ENCODE peak calls at places on chromosomes 13 and 19, in four cellular contexts. G is K562, K is GM12878, Q is HepG2. H is an unnamed sample.

GRCh38 chr13:32314968-32315254 is 252 bp downstream of the ZAR1L start:
- DNase-seq in G (peak; percentile 26), Q (peak; percentile 40), K (no peak), H (peak; percentile 56)

GRCh38 chr19:14061751-14062557 is at the start of gene PALM3:
- DNase-seq in K (no peak), Q (no peak), G (peak; percentile 5), H (no peak)

GRCh38 chr19:21317821-21318220 is 11.4 kb downstream of the ZNF708 start:
- DNase-seq in Q (no peak), K (no peak), G (no peak), H (no peak)

GRCh38 chr13:99808786-99809185 is 162.8 kb downstream of the ZIC5 start:
- DNase-seq in G (no peak), K (no peak), Q (no peak), H (no peak)

GRCh38 chr19:19546751-19547162 is 8.7 kb downstream of the CILP2 start:
- DNase-seq in G (no peak), Q (no peak), K (no peak), H (no peak)

GRCh38 chr19:30227661-30228112 is 144.5 kb upstream of the ZNF536 start:
- DNase-seq in Q (peak; percentile 17), G (peak; percentile 71), K (no peak), H (peak; percentile 69)

GRCh38 chr19:4196009-4196408 is 13.5 kb downstream of the ANKRD24 start:
- DNase-seq in G (no peak), Q (no peak), K (no peak), H (no peak)

GRCh38 chr13:36129539-36129938 is 1.6 kb downstream of the DCLK1 start:
- DNase-seq in G (no peak), K (no peak), Q (no peak), H (no peak)

GRCh38 chr13:113637262-113638160 is 20.5 kb downstream of the ATP4B start:
- DNase-seq in Q (no peak), G (no peak), K (no peak), H (no peak)

GRCh38 chr19:7869910-7870511 is 4.2 kb downstream of the PRR36 start:
- DNase-seq in G (peak; percentile 87), Q (peak; percentile 87), K (no peak), H (peak; percentile 72)

GRCh38 chr19:273393-273792 is 17.8 kb downstream of the PLPP2 start:
- DNase-seq in Q (no peak), K (no peak), G (no peak), H (no peak)

GRCh38 chr19:17966115-17966455 is 822 bp upstream of the KCNN1 start:
- DNase-seq in G (no peak), Q (no peak), K (no peak), H (no peak)

GRCh38 chr13:82323101-82323500 is 1559.2 kb downstream of the SLITRK1 start:
- DNase-seq in G (no peak), Q (no peak), K (no peak), H (no peak)

GRCh38 chr19:31054430-31054829 is 294.8 kb downstream of the TSHZ3 start:
- DNase-seq in K (no peak), G (peak; percentile 30), Q (no peak), H (peak; percentile 59)

GRCh38 chr19:58181902-58182576 is 822 bp upstream of the ZNF274 start:
- DNase-seq in G (peak; percentile 67), K (no peak), Q (peak; percentile 71), H (peak; percentile 42)

GRCh38 chr13:73533111-73533510 is 474.3 kb downstream of the KLF5 start:
- DNase-seq in K (no peak), G (no peak), Q (no peak), H (no peak)

GRCh38 chr13:73531014-73531413 is 472.2 kb downstream of the KLF5 start:
- DNase-seq in Q (no peak), K (no peak), G (no peak), H (no peak)

GRCh38 chr13:73532582-73532981 is 473.8 kb downstream of the KLF5 start:
- DNase-seq in Q (no peak), G (no peak), K (no peak), H (no peak)

GRCh38 chr13:73536865-73537264 is 478.1 kb downstream of the KLF5 start:
- DNase-seq in K (no peak), Q (no peak), G (no peak), H (no peak)

GRCh38 chr13:73535341-73535740 is 476.5 kb downstream of the KLF5 start:
- DNase-seq in G (no peak), Q (no peak), K (no peak), H (no peak)
- TF ChIP-seq SP1 in G (no peak), Q (no peak), K (no peak), H (no peak)

GRCh38 chr19:35013820-35014754 is 14.0 kb downstream of the GRAMD1A start:
- DNase-seq in Q (no peak), K (no peak), G (no peak), H (no peak)
- TF ChIP-seq FOXM1 in Q (no peak), K (no peak), G (no peak), H (no peak)

GRCh38 chr19:55809381-55810058 is 22.3 kb downstream of the NLRP11 start:
- DNase-seq in Q (peak; percentile 65), K (no peak), G (peak; percentile 77), H (peak; percentile 73)
- TF ChIP-seq SP1 in Q (no peak), K (no peak), G (no peak), H (no peak)

GRCh38 chr19:35021016-35021415 is 9.3 kb upstream of the SCN1B start:
- DNase-seq in G (no peak), K (no peak), Q (no peak), H (no peak)
- TF ChIP-seq FOXM1 in G (no peak), K (no peak), Q (no peak), H (no peak)

DNA sequence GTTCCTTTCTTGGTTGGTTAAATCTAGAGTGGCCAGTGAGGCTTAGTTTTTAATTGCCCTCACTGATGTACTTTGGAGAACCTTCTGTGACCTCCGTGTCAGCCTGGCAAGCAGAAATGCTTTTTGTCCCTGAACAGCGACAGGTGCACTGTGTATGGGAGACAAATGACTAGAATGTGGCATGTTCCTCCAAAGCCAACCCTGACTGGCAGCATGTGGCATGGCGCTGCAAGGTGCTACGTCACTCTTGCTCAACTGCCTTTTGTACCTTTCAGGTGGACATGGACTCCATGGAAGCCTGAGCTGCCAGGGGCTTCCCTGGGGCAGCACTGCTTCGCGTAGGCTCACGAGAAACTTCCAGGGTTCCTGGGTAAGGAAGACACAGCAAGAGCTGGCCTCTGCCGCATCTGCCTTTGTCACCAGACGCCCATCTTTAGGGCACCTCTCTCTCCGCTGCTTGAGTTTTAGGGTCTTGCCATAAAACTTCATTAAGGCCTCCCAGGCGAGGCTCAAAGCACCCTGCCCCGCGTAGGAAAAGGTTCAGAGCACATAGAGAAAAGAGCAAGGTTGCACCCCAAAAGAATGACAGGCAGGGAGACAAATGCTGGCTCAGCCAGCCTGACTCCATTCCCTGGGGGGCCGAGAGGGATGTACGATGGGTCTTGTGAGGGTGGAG is 167.1 kb upstream of the SOX1 start:
- DNase-seq in K (no peak), Q (no peak), G (no peak), H (no peak)
- TF ChIP-seq SP1 in K (no peak), Q (no peak), G (no peak), H (no peak)

GRCh38 chr13:93151277-93151676 is 75.3 kb upstream of the GPC6 start:
- DNase-seq in Q (no peak), G (no peak), K (no peak), H (no peak)
- TF ChIP-seq FOXM1 in Q (no peak), G (no peak), K (no peak), H (no peak)

GRCh38 chr13:64758520-64758919 is 2471.6 kb downstream of the PCDH9 start:
- DNase-seq in K (no peak), G (no peak), Q (no peak), H (no peak)
- TF ChIP-seq SP1 in K (no peak), G (no peak), Q (no peak), H (no peak)

GRCh38 chr19:45590300-45591003 is 5.8 kb upstream of the OPA3 start:
- DNase-seq in G (no peak), K (no peak), Q (no peak), H (no peak)

GRCh38 chr19:45591638-45592005 is 7.0 kb upstream of the OPA3 start:
- DNase-seq in G (no peak), Q (no peak), K (no peak), H (no peak)

GRCh38 chr19:45592366-45592765 is 7.8 kb upstream of the OPA3 start:
- DNase-seq in Q (no peak), K (no peak), G (no peak), H (no peak)

GRCh38 chr19:45589768-45590167 is 5.2 kb upstream of the OPA3 start:
- DNase-seq in G (no peak), Q (no peak), K (no peak), H (no peak)

DNA sequence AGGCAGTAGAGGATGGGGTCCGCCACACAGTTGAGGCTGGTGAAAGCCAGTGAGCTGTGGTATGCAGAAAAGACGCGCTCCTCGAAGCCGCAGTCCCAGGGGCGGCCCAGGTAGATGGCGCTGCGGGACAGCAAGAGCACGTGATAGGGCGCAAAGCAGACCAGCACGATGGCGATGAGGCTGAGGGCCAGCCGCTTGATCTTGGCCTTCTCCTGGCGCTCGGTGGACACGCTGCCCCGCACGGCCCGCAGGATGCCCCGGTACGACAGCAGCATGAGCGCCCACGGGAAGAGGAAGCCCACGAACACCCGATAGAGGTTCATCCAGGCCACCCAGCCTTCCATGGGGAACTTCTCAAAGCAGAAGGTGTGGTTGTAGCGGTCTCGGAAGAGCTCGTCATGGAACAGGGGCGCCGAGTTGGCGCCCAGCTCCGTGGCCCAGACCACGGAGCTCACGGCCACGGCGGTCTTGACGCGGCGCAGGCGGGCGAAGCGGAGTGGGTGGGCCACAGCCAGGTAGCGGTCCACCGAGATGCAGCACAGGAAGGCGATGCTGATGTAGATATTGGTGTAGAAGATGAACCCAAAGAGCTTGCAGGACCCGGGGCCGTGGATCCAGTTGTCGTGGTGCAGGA is 6.5 kb upstream of the OPA3 start:
- DNase-seq in G (peak; percentile 84), K (no peak), Q (peak; percentile 64), H (peak; percentile 57)
- TF ChIP-seq FOXM1 in G (no peak), K (no peak), Q (no peak), H (no peak)

GRCh38 chr13:58960909-58961308 is 1202.8 kb downstream of the DIAPH3 start:
- DNase-seq in K (no peak), G (no peak), Q (peak; percentile 9), H (peak; percentile 7)
- TF ChIP-seq SP1 in K (no peak), G (no peak), Q (no peak), H (no peak)